ENCODE peak calls at places on chromosomes 16 and 17, in four cellular contexts. I, W, Q and N are unnamed samples.

GRCh38 chr16:30997887-30998711 is 12.3 kb downstream of the STX1B start:
- DNase-seq in I (no peak), W (no peak), Q (peak), N (peak)

GRCh38 chr17:77287432-77288068 is 146.8 kb downstream of the SEC14L1 start:
- DNase-seq in I (peak), W (no peak), Q (peak), N (peak)

GRCh38 chr16:23048164-23048563 is 101.1 kb downstream of the USP31 start:
- DNase-seq in I (no peak), W (no peak), Q (no peak), N (no peak)

GRCh38 chr17:381941-382643 is 29.5 kb upstream of the RPH3AL start:
- DNase-seq in I (no peak), W (no peak), Q (no peak), N (no peak)

GRCh38 chr17:17741346-17742023 is 60.2 kb downstream of the RAI1 start:
- DNase-seq in I (peak), W (peak), Q (no peak), N (no peak)

GRCh38 chr16:5012887-5013286 is 20.8 kb downstream of the NAGPA start:
- DNase-seq in I (no peak), W (no peak), Q (no peak), N (no peak)

GRCh38 chr16:82082543-82083244 is 47.6 kb downstream of the HSD17B2 start:
- DNase-seq in I (no peak), W (no peak), Q (peak), N (no peak)

GRCh38 chr16:19001788-19002187 is 18.1 kb downstream of the TMC7 start:
- DNase-seq in I (no peak), W (no peak), Q (peak), N (no peak)

GRCh38 chr16:10731790-10732189 is 11.9 kb upstream of the NUBP1 start:
- DNase-seq in I (no peak), W (no peak), Q (no peak), N (no peak)

GRCh38 chr16:10728035-10728462 is 15.6 kb upstream of the NUBP1 start:
- DNase-seq in I (no peak), W (no peak), Q (no peak), N (no peak)

GRCh38 chr16:10729104-10729503 is 14.5 kb upstream of the NUBP1 start:
- DNase-seq in I (no peak), W (no peak), Q (no peak), N (no peak)

GRCh38 chr16:10728488-10728887 is 15.2 kb upstream of the NUBP1 start:
- DNase-seq in I (no peak), W (no peak), Q (no peak), N (no peak)

GRCh38 chr16:10729649-10730048 is 14.0 kb upstream of the NUBP1 start:
- DNase-seq in I (no peak), W (no peak), Q (peak), N (peak)
- H3K23ac ChIP-seq in I (no peak), W (peak), Q (no peak), N (no peak)

GRCh38 chr17:56978441-56979090 is 635 bp downstream of the SCPEP1 start:
- DNase-seq in I (no peak), W (no peak), Q (peak), N (no peak)
- H2BK5ac ChIP-seq in I (no peak), W (no peak), Q (no peak), N (no peak)

GRCh38 chr17:19364699-19365498 is 2.4 kb upstream of the B9D1 start:
- DNase-seq in I (no peak), W (no peak), Q (no peak), N (no peak)
- H3K23ac ChIP-seq in I (no peak), W (no peak), Q (no peak), N (no peak)

DNA sequence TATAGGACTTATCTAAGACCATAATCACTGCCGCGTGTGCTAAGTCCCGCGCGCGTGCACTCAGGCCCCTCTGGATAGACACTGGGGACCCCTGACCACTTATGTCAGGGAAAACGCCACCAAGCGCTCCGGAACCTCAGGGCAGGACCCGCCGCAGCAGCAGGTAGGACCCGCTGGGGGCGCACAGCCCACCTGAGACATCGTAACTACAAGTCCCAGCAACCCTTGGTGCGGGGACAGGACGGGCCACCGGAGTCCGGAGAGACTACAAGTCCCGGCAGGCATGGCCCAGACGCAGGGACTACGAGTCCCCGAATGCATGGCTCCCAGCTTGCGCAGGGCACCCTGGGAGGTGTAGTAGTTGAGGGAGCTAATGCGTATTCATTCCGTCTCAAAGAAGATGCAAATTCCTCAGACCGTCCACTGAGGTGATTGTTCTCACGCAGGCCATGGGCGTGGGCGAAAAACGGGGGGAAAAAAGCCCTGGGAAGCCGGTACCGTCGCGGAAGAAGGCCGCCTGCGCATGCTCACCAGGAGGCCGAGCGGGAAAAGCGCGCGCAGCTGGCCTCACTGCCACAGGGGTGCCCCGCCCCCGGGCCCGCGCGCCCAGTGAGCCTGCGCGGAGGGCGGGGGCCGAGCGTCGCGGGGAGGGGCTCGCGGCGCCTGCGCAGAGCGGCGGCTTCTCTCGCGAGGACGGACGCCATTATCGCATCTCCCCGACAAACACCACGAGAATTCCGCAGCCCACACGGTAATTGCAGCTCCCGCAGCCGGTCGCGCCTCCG is at the start of gene BANP:
- DNase-seq in I (peak), W (peak), Q (peak), N (peak)
- H2BK5ac ChIP-seq in I (no peak), W (peak), Q (peak), N (peak)

GRCh38 chr16:27208081-27208692 is 4.9 kb downstream of the KDM8 start:
- DNase-seq in I (no peak), W (no peak), Q (no peak), N (no peak)

GRCh38 chr16:27203429-27204231 is at the start of gene KDM8:
- DNase-seq in I (peak), W (peak), Q (peak), N (peak)

GRCh38 chr16:27202923-27203428 is 350 bp upstream of the KDM8 start:
- DNase-seq in I (no peak), W (peak), Q (no peak), N (no peak)

GRCh38 chr16:27205436-27206065 is 2.2 kb downstream of the KDM8 start:
- DNase-seq in I (no peak), W (no peak), Q (no peak), N (no peak)

DNA sequence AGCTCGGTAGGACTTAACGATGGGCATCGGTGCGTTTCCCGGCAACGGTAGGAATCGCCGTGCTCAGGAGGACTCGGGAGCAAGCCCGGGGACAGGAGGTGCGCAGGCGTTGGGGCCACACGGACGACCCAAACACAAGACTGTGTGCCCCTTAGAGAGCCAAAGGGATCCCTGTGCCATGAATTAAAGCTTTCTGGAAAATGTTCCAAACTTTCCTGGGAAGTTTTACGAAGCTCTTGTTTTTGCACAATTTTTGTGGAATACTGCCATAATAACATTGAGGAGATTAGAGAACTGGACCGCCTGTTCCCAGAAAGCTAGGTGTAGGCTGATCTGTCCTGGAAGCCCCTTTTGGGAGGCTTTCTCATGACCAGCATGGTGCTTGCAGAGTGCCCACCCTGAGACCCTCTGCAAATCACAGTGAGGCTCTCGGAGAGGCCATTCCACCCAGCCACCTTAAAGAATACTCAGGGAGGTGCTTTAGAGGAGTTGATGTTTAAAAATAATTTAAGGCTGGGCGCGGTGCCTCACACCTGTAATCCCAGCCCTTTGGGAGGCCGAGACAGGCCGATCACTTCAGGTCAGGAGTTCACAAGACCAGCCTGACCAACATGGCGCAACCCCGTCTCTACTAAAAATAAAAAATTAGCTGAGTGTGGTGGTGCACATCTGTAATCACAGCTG is 1.0 kb downstream of the KDM8 start:
- DNase-seq in I (no peak), W (no peak), Q (no peak), N (no peak)
- H3K23ac ChIP-seq in I (no peak), W (peak), Q (peak), N (no peak)

DNA sequence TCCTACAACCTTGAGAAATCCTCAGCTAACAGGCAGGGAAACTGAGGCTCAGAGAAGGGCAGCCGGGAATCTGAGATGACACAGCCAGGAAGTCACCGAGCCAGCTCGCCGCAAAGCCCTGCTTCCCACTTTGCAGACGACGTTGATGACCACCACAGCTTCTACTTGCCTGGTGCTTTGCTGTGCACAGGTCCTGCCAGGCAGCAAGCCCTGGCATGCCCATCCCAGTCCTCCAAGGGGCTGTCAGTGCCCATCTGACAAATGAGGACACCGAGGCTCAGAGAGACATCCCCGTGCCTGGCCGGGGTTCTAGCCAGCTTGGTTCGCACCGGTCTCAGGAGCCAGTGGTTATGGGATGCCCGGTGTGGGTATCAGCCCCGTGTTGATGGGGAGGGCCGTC is 20.1 kb downstream of the KCNJ12 start:
- DNase-seq in I (no peak), W (no peak), Q (no peak), N (no peak)
- H2BK5ac ChIP-seq in I (no peak), W (peak), Q (peak), N (no peak)

DNA sequence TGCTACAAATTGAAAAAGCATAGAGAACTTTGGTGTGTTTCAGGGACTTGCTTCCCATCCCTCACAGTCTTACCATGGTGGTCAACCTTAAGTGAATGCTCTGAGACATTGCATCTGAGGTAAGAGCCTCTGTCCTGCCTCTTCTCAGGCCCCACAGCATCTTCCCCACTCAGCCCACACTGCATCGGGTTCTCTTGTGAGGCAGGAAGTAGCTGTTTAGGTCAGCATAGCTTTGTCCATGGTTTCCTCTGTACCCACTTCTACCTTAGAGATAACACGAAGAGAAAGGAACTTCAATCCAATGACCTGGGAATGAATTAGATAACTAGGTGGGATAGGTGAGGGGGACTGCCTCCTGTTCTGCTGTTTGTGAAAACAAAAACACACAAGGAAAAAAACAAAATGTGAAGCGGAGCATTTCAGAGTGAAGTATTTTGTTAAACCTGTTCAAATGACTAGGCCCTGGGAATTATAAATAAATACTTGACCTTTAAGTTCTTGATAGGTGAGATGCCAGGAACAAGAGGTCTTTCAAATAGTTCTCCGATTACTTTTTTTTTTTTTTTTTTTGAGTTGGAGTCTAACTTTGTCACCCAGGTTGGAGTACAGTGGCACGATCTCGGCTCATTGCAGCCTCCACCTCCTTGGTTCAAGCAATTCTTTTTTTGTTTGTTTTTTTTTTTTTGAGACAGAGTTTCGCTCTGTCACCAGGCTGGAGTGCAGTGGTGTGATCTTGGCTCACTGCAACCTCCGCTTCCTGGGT is 17.7 kb downstream of the SOCS7 start:
- DNase-seq in I (no peak), W (no peak), Q (no peak), N (no peak)
- H3K23ac ChIP-seq in I (no peak), W (no peak), Q (no peak), N (no peak)

GRCh38 chr16:49704586-49705155 is 151.2 kb downstream of the ZNF423 start:
- DNase-seq in I (peak), W (no peak), Q (no peak), N (no peak)
- H2BK5ac ChIP-seq in I (no peak), W (no peak), Q (no peak), N (no peak)

GRCh38 chr17:7263071-7263800 is 958 bp upstream of the CLDN7 start:
- DNase-seq in I (peak), W (no peak), Q (no peak), N (peak)
- H3K23ac ChIP-seq in I (no peak), W (peak), Q (peak), N (peak)